ENCODE peak calls at places on chromosomes 13 and 19, in eight cellular contexts. O is transverse colon, D is fibroblast of lung, Z is HFF-Myc, Q is BJ, S is astrocyte of the spinal cord, B is AG08396, K is GM23248. H is an unnamed sample.

GRCh38 chr19:18194208-18194530 is 1.2 kb downstream of the MPV17L2 start:
- DNase-seq in O (no peak), D (no peak), Z (no peak), Q (no peak), S (no peak), B (no peak), K (peak; percentile 20), H (no peak)

GRCh38 chr19:53103903-53104203 is 631 bp upstream of the ZNF160 start:
- DNase-seq in O (no peak), D (no peak), Z (no peak), Q (no peak), S (no peak), B (no peak), K (peak; percentile 80), H (no peak)

GRCh38 chr19:4803736-4804695 is 12.5 kb downstream of the FEM1A start:
- DNase-seq in O (peak; percentile 49), D (peak; percentile 28), Z (no peak), Q (no peak), S (peak; percentile 43), B (peak; percentile 54), K (peak; percentile 62), H (peak; percentile 54)

GRCh38 chr19:38837656-38838121 is 6.1 kb upstream of the ECH1 start:
- DNase-seq in O (no peak), D (peak; percentile 46), Z (no peak), Q (no peak), S (no peak), B (peak; percentile 14), K (peak; percentile 67), H (no peak)

GRCh38 chr13:99828114-99828513 is 143.5 kb downstream of the ZIC5 start:
- DNase-seq in O (no peak), D (no peak), Z (no peak), Q (no peak), S (no peak), B (no peak), K (no peak), H (no peak)

GRCh38 chr13:30355405-30355741 is 48.0 kb upstream of the KATNAL1 start:
- DNase-seq in O (no peak), D (no peak), Z (no peak), Q (no peak), S (no peak), B (no peak), K (no peak), H (no peak)

GRCh38 chr19:30006206-30006605 is 64.2 kb downstream of the URI1 start:
- DNase-seq in O (no peak), D (no peak), Z (no peak), Q (no peak), S (no peak), B (no peak), K (no peak), H (no peak)

GRCh38 chr19:49148784-49149651 is 6.2 kb downstream of the HRC start:
- DNase-seq in O (peak; percentile 100), D (peak; percentile 83), Z (peak; percentile 76), Q (peak; percentile 45), S (peak; percentile 89), B (peak; percentile 94), K (peak; percentile 96), H (peak; percentile 95)

GRCh38 chr13:112062619-112063308 is 4.2 kb upstream of the SOX1 start:
- DNase-seq in O (no peak), D (no peak), Z (no peak), Q (no peak), S (no peak), B (no peak), K (no peak), H (no peak)

GRCh38 chr19:51098366-51099069 is 9.7 kb downstream of the CTU1 start:
- DNase-seq in O (peak; percentile 20), D (peak; percentile 6), Z (no peak), Q (no peak), S (no peak), B (no peak), K (no peak), H (no peak)

GRCh38 chr19:868458-869244 is 9.2 kb downstream of the CFD start:
- DNase-seq in O (no peak), D (no peak), Z (no peak), Q (no peak), S (no peak), B (no peak), K (no peak), H (no peak)

GRCh38 chr13:78650725-78651083 is 8.3 kb downstream of the OBI1 start:
- DNase-seq in O (no peak), D (no peak), Z (no peak), Q (no peak), S (no peak), B (no peak), K (peak; percentile 3), H (no peak)

GRCh38 chr19:32676186-32676894 is 692 bp downstream of the RGS9BP start:
- DNase-seq in O (no peak), D (no peak), Z (no peak), Q (no peak), S (no peak), B (no peak), K (peak; percentile 23), H (no peak)

GRCh38 chr19:56085571-56086275 is 35.4 kb downstream of the ZNF787 start:
- DNase-seq in O (no peak), D (no peak), Z (no peak), Q (no peak), S (no peak), B (no peak), K (peak; percentile 40), H (no peak)

H was measured in uterus.